ENCODE peak calls at places on chromosomes 5 and 9, in four cellular contexts. One of them, this sample, is unnamed. For H3K27me3, the result is how much of the 10 kb centered on the place peaks cover.

GRCh38 chr5:84260140-84260539 is 124.5 kb downstream of the EDIL3 start:
- DNase-seq in CD4-positive, alpha-beta T cell: no peak
- DNase-seq in tibial artery: no peak
- DNase-seq in CD4-positive, alpha-beta memory T cell: no peak
- DNase-seq in this sample: no peak

GRCh38 chr5:180696116-180696515 is 43.7 kb downstream of the OR2Y1 start:
- DNase-seq in CD4-positive, alpha-beta memory T cell: no peak
- DNase-seq in tibial artery: no peak
- DNase-seq in CD4-positive, alpha-beta T cell: no peak
- DNase-seq in this sample: no peak

GRCh38 chr9:128078504-128079434 is 10.7 kb downstream of the SLC25A25 start:
- DNase-seq in tibial artery: no peak
- DNase-seq in CD4-positive, alpha-beta memory T cell: no peak
- DNase-seq in CD4-positive, alpha-beta T cell: no peak
- DNase-seq in this sample: no peak

GRCh38 chr9:128081052-128081451 is 13.0 kb downstream of the SLC25A25 start:
- DNase-seq in CD4-positive, alpha-beta memory T cell: no peak
- DNase-seq in CD4-positive, alpha-beta T cell: no peak
- DNase-seq in tibial artery: no peak
- DNase-seq in this sample: no peak

GRCh38 chr5:92401492-92401891 is 1018.4 kb upstream of the ARRDC3 start:
- DNase-seq in CD4-positive, alpha-beta T cell: no peak
- DNase-seq in tibial artery: no peak
- DNase-seq in CD4-positive, alpha-beta memory T cell: no peak
- DNase-seq in this sample: no peak

GRCh38 chr5:168683247-168683926 is 104.2 kb upstream of the PANK3 start:
- DNase-seq in CD4-positive, alpha-beta T cell: no peak
- DNase-seq in tibial artery: no peak
- DNase-seq in CD4-positive, alpha-beta memory T cell: peak
- DNase-seq in this sample: peak

GRCh38 chr9:87263291-87263690 is 234.4 kb upstream of the DAPK1 start:
- DNase-seq in tibial artery: no peak
- DNase-seq in CD4-positive, alpha-beta T cell: no peak
- DNase-seq in CD4-positive, alpha-beta memory T cell: no peak
- DNase-seq in this sample: no peak

GRCh38 chr9:131559416-131560000 is 14.2 kb downstream of the PRRT1B start:
- DNase-seq in tibial artery: no peak
- DNase-seq in CD4-positive, alpha-beta T cell: no peak
- DNase-seq in CD4-positive, alpha-beta memory T cell: no peak
- DNase-seq in this sample: no peak

GRCh38 chr5:69364414-69364813 is 4.9 kb downstream of the AK6 start:
- DNase-seq in tibial artery: no peak
- DNase-seq in CD4-positive, alpha-beta memory T cell: peak
- DNase-seq in CD4-positive, alpha-beta T cell: no peak
- DNase-seq in this sample: peak

GRCh38 chr5:71620630-71621029 is 33.5 kb downstream of the MCCC2 start:
- DNase-seq in CD4-positive, alpha-beta memory T cell: no peak
- DNase-seq in CD4-positive, alpha-beta T cell: no peak
- DNase-seq in tibial artery: no peak
- DNase-seq in this sample: no peak

GRCh38 chr5:137269297-137269696 is 229.8 kb downstream of the SPOCK1 start:
- DNase-seq in CD4-positive, alpha-beta memory T cell: no peak
- DNase-seq in CD4-positive, alpha-beta T cell: no peak
- DNase-seq in tibial artery: no peak
- DNase-seq in this sample: no peak

GRCh38 chr9:29297592-29297991 is 1724.3 kb upstream of the C9orf72 start:
- DNase-seq in CD4-positive, alpha-beta T cell: no peak
- DNase-seq in CD4-positive, alpha-beta memory T cell: no peak
- DNase-seq in tibial artery: no peak
- DNase-seq in this sample: no peak

GRCh38 chr5:54823006-54823405 is 162.4 kb downstream of the ESM1 start:
- DNase-seq in CD4-positive, alpha-beta T cell: no peak
- DNase-seq in CD4-positive, alpha-beta memory T cell: no peak
- DNase-seq in tibial artery: no peak
- DNase-seq in this sample: no peak

GRCh38 chr9:133767625-133768024 is 29.5 kb upstream of the SARDH start:
- DNase-seq in CD4-positive, alpha-beta T cell: no peak
- DNase-seq in CD4-positive, alpha-beta memory T cell: no peak
- DNase-seq in tibial artery: no peak
- DNase-seq in this sample: no peak

GRCh38 chr5:170882345-170882744 is 20.5 kb downstream of the RANBP17 start:
- DNase-seq in CD4-positive, alpha-beta T cell: no peak
- DNase-seq in tibial artery: no peak
- DNase-seq in CD4-positive, alpha-beta memory T cell: no peak
- DNase-seq in this sample: no peak

GRCh38 chr9:6584881-6585597 is 60.5 kb downstream of the GLDC start:
- DNase-seq in CD4-positive, alpha-beta T cell: no peak
- DNase-seq in CD4-positive, alpha-beta memory T cell: peak
- DNase-seq in tibial artery: no peak
- DNase-seq in this sample: peak

GRCh38 chr5:141869040-141869439 is 9.2 kb downstream of the PCDH1 start:
- DNase-seq in tibial artery: no peak
- DNase-seq in CD4-positive, alpha-beta memory T cell: no peak
- DNase-seq in CD4-positive, alpha-beta T cell: no peak
- DNase-seq in this sample: no peak

GRCh38 chr5:141870871-141871270 is 7.3 kb downstream of the PCDH1 start:
- DNase-seq in CD4-positive, alpha-beta memory T cell: no peak
- DNase-seq in CD4-positive, alpha-beta T cell: no peak
- DNase-seq in tibial artery: no peak
- DNase-seq in this sample: no peak

GRCh38 chr5:141868541-141868940 is 9.7 kb downstream of the PCDH1 start:
- DNase-seq in CD4-positive, alpha-beta T cell: no peak
- DNase-seq in CD4-positive, alpha-beta memory T cell: no peak
- DNase-seq in tibial artery: no peak
- DNase-seq in this sample: no peak

GRCh38 chr5:141870226-141870625 is 8.0 kb downstream of the PCDH1 start:
- DNase-seq in CD4-positive, alpha-beta T cell: no peak
- DNase-seq in CD4-positive, alpha-beta memory T cell: no peak
- DNase-seq in tibial artery: no peak
- DNase-seq in this sample: no peak

GRCh38 chr5:141869514-141869913 is 8.7 kb downstream of the PCDH1 start:
- DNase-seq in tibial artery: no peak
- DNase-seq in CD4-positive, alpha-beta T cell: no peak
- DNase-seq in CD4-positive, alpha-beta memory T cell: no peak
- DNase-seq in this sample: no peak
- H3K27me3 ChIP-seq in tibial artery: under half
- H3K27me3 ChIP-seq in CD4-positive, alpha-beta T cell: under half
- H3K27me3 ChIP-seq in CD4-positive, alpha-beta memory T cell: under half
- H3K27me3 ChIP-seq in this sample: under half

GRCh38 chr9:113542016-113542415 is 78.5 kb downstream of the RGS3 start:
- DNase-seq in CD4-positive, alpha-beta memory T cell: no peak
- DNase-seq in tibial artery: no peak
- DNase-seq in CD4-positive, alpha-beta T cell: no peak
- DNase-seq in this sample: no peak

GRCh38 chr9:113541019-113541900 is 77.7 kb downstream of the RGS3 start:
- DNase-seq in CD4-positive, alpha-beta memory T cell: no peak
- DNase-seq in CD4-positive, alpha-beta T cell: no peak
- DNase-seq in tibial artery: peak
- DNase-seq in this sample: no peak

GRCh38 chr9:113544001-113544340 is 80.4 kb downstream of the RGS3 start:
- DNase-seq in tibial artery: no peak
- DNase-seq in CD4-positive, alpha-beta memory T cell: no peak
- DNase-seq in CD4-positive, alpha-beta T cell: no peak
- DNase-seq in this sample: no peak

GRCh38 chr9:113543286-113544000 is 79.9 kb downstream of the RGS3 start:
- DNase-seq in CD4-positive, alpha-beta memory T cell: no peak
- DNase-seq in CD4-positive, alpha-beta T cell: no peak
- DNase-seq in tibial artery: peak
- DNase-seq in this sample: no peak

DNA sequence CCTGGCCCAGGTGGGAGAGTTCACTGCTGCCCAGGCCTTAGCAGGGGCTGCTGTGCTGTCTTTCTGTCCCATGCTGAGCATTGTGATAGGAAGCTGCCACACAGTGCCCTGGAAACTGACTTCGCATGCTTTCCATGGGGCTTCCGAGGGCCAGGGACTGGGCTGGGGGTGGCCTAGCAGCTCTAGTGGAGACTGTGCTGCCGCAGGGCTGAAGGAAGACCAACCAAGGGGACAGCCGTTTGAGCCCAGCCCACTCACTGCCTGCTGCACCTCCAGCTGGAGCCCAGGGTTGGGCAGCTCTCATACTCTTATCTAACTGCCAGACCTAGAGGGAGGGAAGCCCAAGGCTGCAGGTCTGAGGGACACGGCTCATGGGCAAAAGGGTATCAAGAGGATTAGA is 79.2 kb downstream of the RGS3 start:
- DNase-seq in CD4-positive, alpha-beta T cell: no peak
- DNase-seq in CD4-positive, alpha-beta memory T cell: no peak
- DNase-seq in tibial artery: no peak
- DNase-seq in this sample: no peak
- H3K27ac ChIP-seq in CD4-positive, alpha-beta T cell: no peak
- H3K27ac ChIP-seq in CD4-positive, alpha-beta memory T cell: no peak
- H3K27ac ChIP-seq in tibial artery: no peak
- H3K27ac ChIP-seq in this sample: no peak

DNA sequence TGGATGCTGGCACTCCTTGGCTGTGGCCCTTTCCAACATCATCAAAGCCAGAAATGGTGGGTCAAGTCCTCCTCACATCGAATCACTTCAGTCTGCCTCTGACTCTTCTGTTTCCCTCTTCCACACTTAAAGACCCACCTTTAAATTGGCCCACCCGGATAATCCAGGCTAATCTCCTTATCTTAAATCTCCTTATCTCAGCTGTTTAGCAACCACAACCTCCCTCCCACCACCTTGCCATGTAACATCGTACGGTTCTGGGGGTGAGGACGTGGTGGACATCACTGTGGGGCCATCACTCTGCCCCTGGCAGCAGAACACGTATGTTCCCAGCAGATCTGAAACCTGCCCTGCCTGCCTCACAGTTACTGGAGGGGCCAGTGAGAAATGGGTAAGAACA is 11.5 kb downstream of the IGFBPL1 start:
- DNase-seq in tibial artery: no peak
- DNase-seq in CD4-positive, alpha-beta T cell: no peak
- DNase-seq in CD4-positive, alpha-beta memory T cell: no peak
- DNase-seq in this sample: no peak
- H3K27me3 ChIP-seq in tibial artery: under half
- H3K27me3 ChIP-seq in CD4-positive, alpha-beta T cell: under half
- H3K27me3 ChIP-seq in CD4-positive, alpha-beta memory T cell: under half
- H3K27me3 ChIP-seq in this sample: under half

GRCh38 chr5:6482735-6483134 is 34.1 kb downstream of the UBE2QL1 start:
- DNase-seq in CD4-positive, alpha-beta T cell: no peak
- DNase-seq in CD4-positive, alpha-beta memory T cell: no peak
- DNase-seq in tibial artery: no peak
- DNase-seq in this sample: no peak

GRCh38 chr5:6484899-6485298 is 36.2 kb downstream of the UBE2QL1 start:
- DNase-seq in tibial artery: no peak
- DNase-seq in CD4-positive, alpha-beta T cell: no peak
- DNase-seq in CD4-positive, alpha-beta memory T cell: no peak
- DNase-seq in this sample: no peak

GRCh38 chr5:6485441-6485840 is 36.8 kb downstream of the UBE2QL1 start:
- DNase-seq in tibial artery: no peak
- DNase-seq in CD4-positive, alpha-beta T cell: no peak
- DNase-seq in CD4-positive, alpha-beta memory T cell: no peak
- DNase-seq in this sample: peak

GRCh38 chr5:6484446-6484845 is 35.8 kb downstream of the UBE2QL1 start:
- DNase-seq in tibial artery: no peak
- DNase-seq in CD4-positive, alpha-beta memory T cell: no peak
- DNase-seq in CD4-positive, alpha-beta T cell: no peak
- DNase-seq in this sample: no peak

GRCh38 chr5:6483880-6484382 is 35.3 kb downstream of the UBE2QL1 start:
- DNase-seq in tibial artery: no peak
- DNase-seq in CD4-positive, alpha-beta T cell: no peak
- DNase-seq in CD4-positive, alpha-beta memory T cell: no peak
- DNase-seq in this sample: peak
- H3K27ac ChIP-seq in tibial artery: no peak
- H3K27ac ChIP-seq in CD4-positive, alpha-beta T cell: no peak
- H3K27ac ChIP-seq in CD4-positive, alpha-beta memory T cell: no peak
- H3K27ac ChIP-seq in this sample: no peak

DNA sequence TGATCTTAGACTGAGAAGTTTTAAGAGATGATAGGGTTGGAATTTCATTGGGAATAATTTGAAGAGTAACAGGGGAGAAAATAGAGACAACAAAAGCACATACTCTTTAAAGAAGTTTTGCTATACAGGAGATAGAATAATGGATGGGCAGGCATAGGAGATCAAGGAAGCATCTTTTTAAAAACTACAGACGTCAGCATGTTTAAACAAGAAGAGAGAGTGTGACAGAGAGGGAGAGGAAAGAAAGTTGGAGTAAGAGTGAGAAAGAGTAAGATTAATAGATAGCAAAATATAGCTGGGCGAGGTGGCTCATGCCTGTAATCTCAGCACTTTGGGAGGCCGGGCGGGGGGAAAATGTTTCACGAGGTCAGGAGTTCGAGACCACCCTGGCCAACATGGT is 5.3 kb upstream of the LVRN start:
- DNase-seq in CD4-positive, alpha-beta T cell: no peak
- DNase-seq in CD4-positive, alpha-beta memory T cell: no peak
- DNase-seq in tibial artery: no peak
- DNase-seq in this sample: no peak
- H3K27me3 ChIP-seq in CD4-positive, alpha-beta T cell: half or more
- H3K27me3 ChIP-seq in CD4-positive, alpha-beta memory T cell: under half
- H3K27me3 ChIP-seq in tibial artery: under half
- H3K27me3 ChIP-seq in this sample: under half

DNA sequence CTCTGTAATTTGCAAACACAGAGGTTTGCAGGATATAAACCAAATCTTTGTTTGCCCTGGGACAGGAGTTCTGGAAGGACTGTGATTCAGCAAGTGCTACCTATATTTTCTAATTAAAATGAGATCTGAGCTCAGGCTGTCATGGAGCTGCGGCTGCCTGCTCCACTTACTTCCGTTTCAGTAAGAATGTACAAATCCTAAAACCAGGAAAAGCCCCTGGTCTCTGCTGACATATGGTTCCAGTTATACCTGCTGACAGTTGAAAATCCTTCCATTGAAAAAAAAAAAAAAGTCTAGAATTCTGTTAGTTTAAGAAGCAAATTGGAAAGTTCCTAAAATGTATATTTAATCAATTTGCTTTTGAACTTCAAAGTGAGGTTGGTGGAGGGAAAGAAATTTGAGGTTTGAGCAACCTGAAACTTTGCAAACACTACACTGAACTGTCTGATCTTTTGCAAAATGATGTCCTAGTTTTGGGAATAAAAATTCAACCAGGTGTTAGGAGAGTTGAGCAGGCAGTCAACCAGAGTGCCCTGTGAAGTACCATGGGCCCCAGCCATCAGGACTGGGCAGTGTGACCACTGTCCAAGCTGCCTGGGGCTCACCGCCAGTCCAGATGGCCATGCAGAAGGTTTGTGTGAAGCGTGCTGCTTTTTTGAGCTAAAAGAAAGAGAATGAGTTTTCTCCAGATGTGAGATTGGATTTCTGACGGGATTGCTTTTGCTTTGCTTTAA is 50.6 kb downstream of the SHB start:
- DNase-seq in CD4-positive, alpha-beta memory T cell: no peak
- DNase-seq in tibial artery: no peak
- DNase-seq in CD4-positive, alpha-beta T cell: no peak
- DNase-seq in this sample: no peak
- H3K27ac ChIP-seq in CD4-positive, alpha-beta memory T cell: no peak
- H3K27ac ChIP-seq in tibial artery: peak
- H3K27ac ChIP-seq in CD4-positive, alpha-beta T cell: no peak
- H3K27ac ChIP-seq in this sample: no peak

DNA sequence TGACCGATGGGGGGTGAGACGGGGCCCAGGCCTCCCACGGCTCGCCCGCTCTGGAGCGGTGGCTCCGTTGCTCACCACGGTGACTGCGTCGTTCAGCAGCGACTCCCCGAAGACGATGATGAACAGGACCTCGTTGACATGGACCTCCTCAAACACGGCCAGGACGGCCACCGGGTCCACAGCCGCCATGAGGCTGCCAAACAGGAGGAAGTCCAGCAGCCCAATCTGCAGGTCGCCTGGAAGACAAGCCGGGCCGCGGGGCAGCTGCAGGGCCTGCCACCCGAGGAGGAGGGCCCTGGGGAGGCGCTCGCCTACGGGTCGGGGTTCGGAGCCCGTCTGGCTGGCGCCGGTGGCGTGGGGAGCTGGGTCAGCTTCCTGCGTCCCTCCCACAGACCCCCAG is 36.0 kb downstream of the SLC9A3 start:
- DNase-seq in CD4-positive, alpha-beta T cell: no peak
- DNase-seq in tibial artery: no peak
- DNase-seq in CD4-positive, alpha-beta memory T cell: no peak
- DNase-seq in this sample: no peak
- H3K27me3 ChIP-seq in CD4-positive, alpha-beta T cell: under half
- H3K27me3 ChIP-seq in tibial artery: half or more
- H3K27me3 ChIP-seq in CD4-positive, alpha-beta memory T cell: under half
- H3K27me3 ChIP-seq in this sample: under half